ENCODE peak calls at places on chromosomes 1 and 21, in eight cellular contexts. J is stimulated activated CD4-positive, alpha-beta T cell treated with anti-CD3 and anti-CD28 coated beads, Interleukin-15, amount 100 ng/mL, for 48 hours; S is AG10803; Y is HEK293T; N is HT1080; Z is sigmoid colon; P is heart right ventricle; R is frontal cortex. X is an unnamed sample.

GRCh38 chr1:219660666-219661463 is 48.0 kb upstream of the ZC3H11B start:
- DNase-seq in J (peak; percentile 27), P (peak; percentile 90), R (peak; percentile 5), S (peak; percentile 78), Z (peak; percentile 94), N (no peak), Y (peak; percentile 75), X (peak; percentile 98)

GRCh38 chr1:107669996-107670395 is 295.0 kb downstream of the VAV3 start:
- DNase-seq in Y (no peak), J (no peak), S (peak; percentile 63), N (peak; percentile 27), Z (peak; percentile 95), P (peak; percentile 32), R (no peak), X (no peak)

GRCh38 chr1:180920193-180920592 is 7.5 kb downstream of the KIAA1614 start:
- DNase-seq in N (no peak), P (no peak), J (no peak), R (no peak), Z (no peak), S (no peak), Y (no peak), X (no peak)

GRCh38 chr1:151472852-151473731 is 13.8 kb upstream of the POGZ start:
- DNase-seq in Y (no peak), Z (peak; percentile 75), R (peak; percentile 58), J (no peak), N (no peak), S (peak; percentile 56), P (peak; percentile 62), X (peak; percentile 47)

GRCh38 chr1:62784509-62785365 is 805 bp downstream of the ATG4C start:
- DNase-seq in P (no peak), Z (no peak), N (no peak), Y (no peak), S (peak; percentile 16), J (no peak), R (peak; percentile 19), X (peak; percentile 74)

GRCh38 chr1:148385371-148386030 is 97.6 kb downstream of the PPIAL4G start:
- DNase-seq in J (no peak), S (no peak), R (no peak), Z (no peak), N (no peak), P (no peak), Y (no peak), X (no peak)

GRCh38 chr1:13763264-13763663 is 63.3 kb downstream of the PRDM2 start:
- DNase-seq in Z (no peak), Y (no peak), S (no peak), N (no peak), R (no peak), J (no peak), P (no peak), X (no peak)

GRCh38 chr21:14901482-14901958 is 163.3 kb downstream of the NRIP1 start:
- DNase-seq in Y (no peak), S (peak; percentile 63), P (no peak), Z (no peak), R (no peak), J (no peak), N (peak; percentile 74), X (no peak)

GRCh38 chr1:90387825-90388224 is 329.3 kb downstream of the BARHL2 start:
- DNase-seq in P (no peak), J (no peak), N (no peak), R (no peak), Y (no peak), S (no peak), Z (no peak), X (peak; percentile 28)

GRCh38 chr1:170241266-170241851 is 95.6 kb downstream of the NTMT2 start:
- DNase-seq in R (no peak), P (no peak), S (peak; percentile 24), Y (no peak), J (no peak), N (no peak), Z (no peak), X (no peak)

GRCh38 chr1:216186816-216187215 is 236.4 kb downstream of the USH2A start:
- DNase-seq in J (no peak), Y (peak; percentile 41), R (no peak), Z (no peak), S (no peak), N (no peak), P (no peak), X (no peak)

GRCh38 chr1:53143527-53143926 is 1.1 kb upstream of the SLC1A7 start:
- DNase-seq in R (no peak), Y (no peak), P (no peak), N (no peak), S (no peak), J (no peak), Z (no peak), X (no peak)

GRCh38 chr1:38246955-38247952 is 200.7 kb upstream of the POU3F1 start:
- DNase-seq in J (no peak), N (no peak), R (no peak), Z (no peak), P (no peak), S (peak; percentile 35), Y (peak; percentile 14), X (no peak)

GRCh38 chr1:63670164-63670563 is 77.0 kb downstream of the PGM1 start:
- DNase-seq in R (no peak), S (no peak), Z (no peak), Y (no peak), P (no peak), J (no peak), N (no peak), X (no peak)

GRCh38 chr1:178031856-178032320 is 62.0 kb upstream of the RASAL2 start:
- DNase-seq in S (peak; percentile 93), Y (peak; percentile 90), N (peak; percentile 82), R (peak; percentile 74), P (peak; percentile 95), J (peak; percentile 14), Z (peak; percentile 95), X (peak; percentile 96)

GRCh38 chr1:9399510-9400424 is 107.1 kb downstream of the SPSB1 start:
- DNase-seq in Z (peak; percentile 81), P (peak; percentile 54), S (no peak), J (no peak), Y (no peak), R (no peak), N (no peak), X (no peak)

GRCh38 chr1:211343607-211344334 is 17.1 kb downstream of the TRAF5 start:
- DNase-seq in N (no peak), Z (no peak), S (no peak), P (no peak), J (no peak), R (no peak), Y (no peak), X (no peak)